ENCODE peak calls at places on chromosome 7, in eight cellular contexts. P is ELR; B is activated CD8-positive, alpha-beta memory T cell treated with anti-CD3 and anti-CD28 coated beads, Interleukin-2, amount 50 U/mL, for 48 hours; F is GM12891; A is mesothelial cell of epicardium; C is T47D; V is endothelial cell; I is H54. Y is an unnamed sample.

GRCh38 chr7:113652501-113652900 is 266.3 kb downstream of the PPP1R3A start:
- DNase-seq in C (no peak), A (no peak), F (no peak), V (no peak), B (no peak), I (no peak), P (peak), Y (no peak)

GRCh38 chr7:7920481-7920880 is 48.1 kb upstream of the GLCCI1 start:
- DNase-seq in I (no peak), V (no peak), F (peak), C (no peak), P (no peak), B (no peak), A (no peak), Y (no peak)

GRCh38 chr7:19377611-19378339 is 232.6 kb upstream of the FERD3L start:
- DNase-seq in I (peak), F (no peak), B (no peak), A (no peak), C (no peak), P (peak), V (no peak), Y (peak)

GRCh38 chr7:74269757-74270277 is 15.6 kb upstream of the RFC2 start:
- DNase-seq in V (peak), B (peak), C (peak), P (peak), I (no peak), F (no peak), A (no peak), Y (peak)

GRCh38 chr7:20541615-20542349 is 73.7 kb upstream of the ABCB5 start:
- DNase-seq in V (no peak), F (no peak), B (no peak), A (no peak), C (no peak), P (no peak), I (no peak), Y (no peak)

GRCh38 chr7:75849573-75849972 is 29.3 kb upstream of the RHBDD2 start:
- DNase-seq in V (no peak), F (no peak), B (no peak), A (no peak), P (no peak), I (no peak), C (no peak), Y (no peak)

GRCh38 chr7:26199301-26200112 is 1.0 kb downstream of the HNRNPA2B1 start:
- DNase-seq in I (no peak), C (peak), F (no peak), B (peak), P (peak), V (peak), A (peak), Y (peak)

GRCh38 chr7:156768698-156769472 is 124.1 kb downstream of the LMBR1 start:
- DNase-seq in A (no peak), V (no peak), B (no peak), F (no peak), P (no peak), I (no peak), C (peak), Y (no peak)

GRCh38 chr7:33278095-33278494 is 148.7 kb downstream of the BBS9 start:
- DNase-seq in B (no peak), I (no peak), P (peak), A (no peak), V (no peak), C (no peak), F (no peak), Y (no peak)

GRCh38 chr7:131608112-131608498 is 51.7 kb upstream of the PODXL start:
- DNase-seq in F (no peak), V (no peak), A (no peak), C (no peak), I (no peak), P (no peak), B (no peak), Y (no peak)

GRCh38 chr7:44258865-44259546 is 58.2 kb downstream of the YKT6 start:
- DNase-seq in F (no peak), P (no peak), V (no peak), A (no peak), B (peak), I (no peak), C (no peak), Y (no peak)

GRCh38 chr7:44967571-44968446 is 11.0 kb downstream of the MYO1G start:
- DNase-seq in B (peak), F (no peak), I (no peak), P (peak), V (peak), C (no peak), A (no peak), Y (no peak)

GRCh38 chr7:33744293-33744692 is 161.0 kb upstream of the BMPER start:
- DNase-seq in F (no peak), P (peak), V (peak), C (peak), I (peak), B (no peak), A (no peak), Y (no peak)